ENCODE peak calls at places on chromosomes 3 and 15, in six cellular contexts. One of them, this sample, is unnamed.

GRCh38 chr3:114362815-114363214 is 69.0 kb downstream of the TIGIT start:
- DNase-seq in WTC11: no peak
- DNase-seq in NCI-H226: no peak
- DNase-seq in nucleus accumbens: no peak
- DNase-seq in HS-27A: no peak
- DNase-seq in head of caudate nucleus: no peak
- DNase-seq in this sample: no peak

GRCh38 chr15:62407216-62407615 is 242.1 kb upstream of the C2CD4B start:
- DNase-seq in WTC11: no peak
- DNase-seq in NCI-H226: peak
- DNase-seq in nucleus accumbens: no peak
- DNase-seq in HS-27A: no peak
- DNase-seq in head of caudate nucleus: no peak
- DNase-seq in this sample: no peak

GRCh38 chr15:84987949-84988624 is 6.4 kb downstream of the PDE8A start:
- DNase-seq in WTC11: no peak
- DNase-seq in NCI-H226: no peak
- DNase-seq in nucleus accumbens: no peak
- DNase-seq in HS-27A: no peak
- DNase-seq in head of caudate nucleus: no peak
- DNase-seq in this sample: no peak

GRCh38 chr15:76181705-76182107 is 121.9 kb downstream of the TMEM266 start:
- DNase-seq in WTC11: no peak
- DNase-seq in NCI-H226: no peak
- DNase-seq in nucleus accumbens: no peak
- DNase-seq in HS-27A: no peak
- DNase-seq in head of caudate nucleus: no peak
- DNase-seq in this sample: no peak

GRCh38 chr3:72590732-72591192 is 257.5 kb downstream of the SHQ1 start:
- DNase-seq in WTC11: peak
- DNase-seq in NCI-H226: no peak
- DNase-seq in nucleus accumbens: no peak
- DNase-seq in HS-27A: no peak
- DNase-seq in head of caudate nucleus: no peak
- DNase-seq in this sample: no peak

GRCh38 chr3:169610888-169611291 is 52.6 kb downstream of the MECOM start:
- DNase-seq in WTC11: no peak
- DNase-seq in NCI-H226: no peak
- DNase-seq in nucleus accumbens: no peak
- DNase-seq in HS-27A: no peak
- DNase-seq in head of caudate nucleus: no peak
- DNase-seq in this sample: no peak

GRCh38 chr15:72554471-72555425 is 80.6 kb downstream of the ARIH1 start:
- DNase-seq in WTC11: no peak
- DNase-seq in NCI-H226: peak
- DNase-seq in nucleus accumbens: no peak
- DNase-seq in HS-27A: peak
- DNase-seq in head of caudate nucleus: no peak
- DNase-seq in this sample: no peak

GRCh38 chr3:155859859-155860258 is 5.6 kb upstream of the SLC33A1 start:
- DNase-seq in WTC11: no peak
- DNase-seq in NCI-H226: no peak
- DNase-seq in nucleus accumbens: no peak
- DNase-seq in HS-27A: no peak
- DNase-seq in head of caudate nucleus: no peak
- DNase-seq in this sample: peak

GRCh38 chr3:50447290-50447840 is 56.1 kb downstream of the CACNA2D2 start:
- DNase-seq in WTC11: no peak
- DNase-seq in NCI-H226: no peak
- DNase-seq in nucleus accumbens: no peak
- DNase-seq in HS-27A: no peak
- DNase-seq in head of caudate nucleus: no peak
- DNase-seq in this sample: no peak

This sample was measured in NCI-H1417 treated with DMSO at 0.1 percent for 48 hours.